ENCODE peak calls at places on chromosomes 12 and 14, in nine cellular contexts. One of them, this sample, is unnamed.

GRCh38 chr12:90102957-90103652 is 394.5 kb upstream of the ATP2B1 start:
- DNase-seq in transverse colon: peak; percentile 13
- DNase-seq in HCT116: peak; percentile 29
- DNase-seq in tibial artery: no peak
- DNase-seq in cardiac muscle cell: peak; percentile 50
- DNase-seq in heart right ventricle: no peak
- DNase-seq in heart left ventricle: no peak
- DNase-seq in WTC11: no peak
- DNase-seq in nephron progenitor cell: peak; percentile 4
- DNase-seq in this sample: peak; percentile 6

GRCh38 chr12:120231316-120232011 is 30.6 kb upstream of the RPLP0 start:
- DNase-seq in transverse colon: peak; percentile 58
- DNase-seq in HCT116: peak; percentile 97
- DNase-seq in tibial artery: no peak
- DNase-seq in cardiac muscle cell: no peak
- DNase-seq in heart right ventricle: peak; percentile 72
- DNase-seq in heart left ventricle: peak; percentile 71
- DNase-seq in WTC11: peak; percentile 53
- DNase-seq in nephron progenitor cell: no peak
- DNase-seq in this sample: peak; percentile 59

GRCh38 chr14:105050551-105050897 is 14.7 kb downstream of the GPR132 start:
- DNase-seq in transverse colon: peak; percentile 79
- DNase-seq in HCT116: peak; percentile 16
- DNase-seq in tibial artery: peak; percentile 23
- DNase-seq in cardiac muscle cell: no peak
- DNase-seq in heart right ventricle: no peak
- DNase-seq in heart left ventricle: no peak
- DNase-seq in WTC11: no peak
- DNase-seq in nephron progenitor cell: no peak
- DNase-seq in this sample: no peak

GRCh38 chr14:23984891-23985607 is 3.7 kb upstream of the DHRS4L2 start:
- DNase-seq in transverse colon: no peak
- DNase-seq in HCT116: no peak
- DNase-seq in tibial artery: peak; percentile 37
- DNase-seq in cardiac muscle cell: no peak
- DNase-seq in heart right ventricle: no peak
- DNase-seq in heart left ventricle: no peak
- DNase-seq in WTC11: no peak
- DNase-seq in nephron progenitor cell: no peak
- DNase-seq in this sample: no peak

GRCh38 chr12:65074932-65075331 is 46.2 kb downstream of the WIF1 start:
- DNase-seq in transverse colon: no peak
- DNase-seq in HCT116: peak; percentile 27
- DNase-seq in tibial artery: no peak
- DNase-seq in cardiac muscle cell: no peak
- DNase-seq in heart right ventricle: no peak
- DNase-seq in heart left ventricle: no peak
- DNase-seq in WTC11: no peak
- DNase-seq in nephron progenitor cell: no peak
- DNase-seq in this sample: no peak

GRCh38 chr12:105279460-105280056 is 43.6 kb upstream of the APPL2 start:
- DNase-seq in transverse colon: peak; percentile 25
- DNase-seq in HCT116: peak; percentile 26
- DNase-seq in tibial artery: no peak
- DNase-seq in cardiac muscle cell: peak; percentile 45
- DNase-seq in heart right ventricle: peak; percentile 24
- DNase-seq in heart left ventricle: peak; percentile 11
- DNase-seq in WTC11: peak; percentile 47
- DNase-seq in nephron progenitor cell: peak; percentile 9
- DNase-seq in this sample: peak; percentile 11

GRCh38 chr14:96058606-96059200 is 19.5 kb downstream of the C14orf132 start:
- DNase-seq in transverse colon: no peak
- DNase-seq in HCT116: no peak
- DNase-seq in tibial artery: peak; percentile 2
- DNase-seq in cardiac muscle cell: no peak
- DNase-seq in heart right ventricle: no peak
- DNase-seq in heart left ventricle: no peak
- DNase-seq in WTC11: no peak
- DNase-seq in nephron progenitor cell: no peak
- DNase-seq in this sample: no peak

GRCh38 chr14:68939893-68940613 is 39.0 kb downstream of the ACTN1 start:
- DNase-seq in transverse colon: peak; percentile 67
- DNase-seq in HCT116: no peak
- DNase-seq in tibial artery: peak; percentile 85
- DNase-seq in cardiac muscle cell: peak; percentile 66
- DNase-seq in heart right ventricle: peak; percentile 90
- DNase-seq in heart left ventricle: peak; percentile 89
- DNase-seq in WTC11: peak; percentile 40
- DNase-seq in nephron progenitor cell: peak; percentile 30
- DNase-seq in this sample: no peak

GRCh38 chr14:94382684-94383663 is 5.4 kb downstream of the SERPINA1 start:
- DNase-seq in transverse colon: no peak
- DNase-seq in HCT116: no peak
- DNase-seq in tibial artery: no peak
- DNase-seq in cardiac muscle cell: no peak
- DNase-seq in heart right ventricle: no peak
- DNase-seq in heart left ventricle: no peak
- DNase-seq in WTC11: no peak
- DNase-seq in nephron progenitor cell: no peak
- DNase-seq in this sample: no peak

GRCh38 chr12:70252832-70253231 is 9.6 kb downstream of the CNOT2 start:
- DNase-seq in transverse colon: no peak
- DNase-seq in HCT116: no peak
- DNase-seq in tibial artery: no peak
- DNase-seq in cardiac muscle cell: no peak
- DNase-seq in heart right ventricle: no peak
- DNase-seq in heart left ventricle: no peak
- DNase-seq in WTC11: no peak
- DNase-seq in nephron progenitor cell: no peak
- DNase-seq in this sample: no peak

GRCh38 chr14:92917041-92917940 is 5.7 kb upstream of the CHGA start:
- DNase-seq in transverse colon: no peak
- DNase-seq in HCT116: no peak
- DNase-seq in tibial artery: no peak
- DNase-seq in cardiac muscle cell: no peak
- DNase-seq in heart right ventricle: no peak
- DNase-seq in heart left ventricle: no peak
- DNase-seq in WTC11: no peak
- DNase-seq in nephron progenitor cell: no peak
- DNase-seq in this sample: no peak

GRCh38 chr14:78697341-78697740 is 527.2 kb downstream of the NRXN3 start:
- DNase-seq in transverse colon: no peak
- DNase-seq in HCT116: peak; percentile 3
- DNase-seq in tibial artery: no peak
- DNase-seq in cardiac muscle cell: peak; percentile 29
- DNase-seq in heart right ventricle: no peak
- DNase-seq in heart left ventricle: no peak
- DNase-seq in WTC11: no peak
- DNase-seq in nephron progenitor cell: no peak
- DNase-seq in this sample: no peak

GRCh38 chr12:130957304-130957621 is 3.6 kb downstream of the ADGRD1 start:
- DNase-seq in transverse colon: no peak
- DNase-seq in HCT116: no peak
- DNase-seq in tibial artery: no peak
- DNase-seq in cardiac muscle cell: no peak
- DNase-seq in heart right ventricle: no peak
- DNase-seq in heart left ventricle: no peak
- DNase-seq in WTC11: no peak
- DNase-seq in nephron progenitor cell: no peak
- DNase-seq in this sample: no peak

GRCh38 chr12:50685641-50686040 is 78.3 kb upstream of the ATF1 start:
- DNase-seq in transverse colon: no peak
- DNase-seq in HCT116: no peak
- DNase-seq in tibial artery: no peak
- DNase-seq in cardiac muscle cell: no peak
- DNase-seq in heart right ventricle: no peak
- DNase-seq in heart left ventricle: no peak
- DNase-seq in WTC11: no peak
- DNase-seq in nephron progenitor cell: no peak
- DNase-seq in this sample: no peak

GRCh38 chr14:73744874-73745529 is 30.8 kb upstream of the PNMA1 start:
- DNase-seq in transverse colon: peak; percentile 89
- DNase-seq in HCT116: peak; percentile 57
- DNase-seq in tibial artery: no peak
- DNase-seq in cardiac muscle cell: no peak
- DNase-seq in heart right ventricle: no peak
- DNase-seq in heart left ventricle: no peak
- DNase-seq in WTC11: no peak
- DNase-seq in nephron progenitor cell: no peak
- DNase-seq in this sample: no peak

DNA sequence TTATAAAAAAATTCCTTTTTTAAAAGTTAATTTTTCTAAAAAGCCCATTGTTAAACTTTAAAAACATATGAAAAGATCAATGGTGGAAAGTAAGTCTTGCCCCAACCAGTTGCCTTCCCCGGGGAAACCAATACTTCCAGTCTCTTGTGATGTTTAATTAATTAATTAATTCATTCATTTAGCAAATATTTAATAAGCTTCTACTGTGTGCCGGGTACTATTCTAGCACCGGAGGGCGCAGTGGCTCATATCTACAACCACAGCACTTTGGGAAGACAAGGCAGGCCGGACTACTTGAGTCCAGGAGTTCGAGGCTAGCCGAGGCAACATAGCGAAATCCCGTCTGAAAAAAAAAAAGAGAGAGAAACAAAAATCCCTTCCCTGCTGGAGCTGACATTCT is 87.4 kb downstream of the HECTD4 start:
- DNase-seq in transverse colon: no peak
- DNase-seq in HCT116: peak; percentile 15
- DNase-seq in tibial artery: no peak
- DNase-seq in cardiac muscle cell: no peak
- DNase-seq in heart right ventricle: no peak
- DNase-seq in heart left ventricle: no peak
- DNase-seq in WTC11: no peak
- DNase-seq in nephron progenitor cell: no peak
- DNase-seq in this sample: no peak
- TF ChIP-seq CTCF in transverse colon: no peak
- TF ChIP-seq CTCF in HCT116: peak; percentile 37
- TF ChIP-seq CTCF in tibial artery: no peak
- TF ChIP-seq CTCF in cardiac muscle cell: peak; percentile 13
- TF ChIP-seq CTCF in heart right ventricle: no peak
- TF ChIP-seq CTCF in heart left ventricle: no peak
- TF ChIP-seq CTCF in WTC11: no peak
- TF ChIP-seq CTCF in nephron progenitor cell: no peak
- TF ChIP-seq CTCF in this sample: no peak

GRCh38 chr14:36313898-36314297 is 6.5 kb downstream of the MBIP start:
- DNase-seq in transverse colon: no peak
- DNase-seq in HCT116: no peak
- DNase-seq in tibial artery: no peak
- DNase-seq in cardiac muscle cell: no peak
- DNase-seq in heart right ventricle: no peak
- DNase-seq in heart left ventricle: no peak
- DNase-seq in WTC11: no peak
- DNase-seq in nephron progenitor cell: no peak
- DNase-seq in this sample: no peak
- TF ChIP-seq CTCF in transverse colon: no peak
- TF ChIP-seq CTCF in HCT116: no peak
- TF ChIP-seq CTCF in tibial artery: no peak
- TF ChIP-seq CTCF in cardiac muscle cell: no peak
- TF ChIP-seq CTCF in heart right ventricle: no peak
- TF ChIP-seq CTCF in heart left ventricle: no peak
- TF ChIP-seq CTCF in WTC11: no peak
- TF ChIP-seq CTCF in nephron progenitor cell: no peak
- TF ChIP-seq CTCF in this sample: no peak

DNA sequence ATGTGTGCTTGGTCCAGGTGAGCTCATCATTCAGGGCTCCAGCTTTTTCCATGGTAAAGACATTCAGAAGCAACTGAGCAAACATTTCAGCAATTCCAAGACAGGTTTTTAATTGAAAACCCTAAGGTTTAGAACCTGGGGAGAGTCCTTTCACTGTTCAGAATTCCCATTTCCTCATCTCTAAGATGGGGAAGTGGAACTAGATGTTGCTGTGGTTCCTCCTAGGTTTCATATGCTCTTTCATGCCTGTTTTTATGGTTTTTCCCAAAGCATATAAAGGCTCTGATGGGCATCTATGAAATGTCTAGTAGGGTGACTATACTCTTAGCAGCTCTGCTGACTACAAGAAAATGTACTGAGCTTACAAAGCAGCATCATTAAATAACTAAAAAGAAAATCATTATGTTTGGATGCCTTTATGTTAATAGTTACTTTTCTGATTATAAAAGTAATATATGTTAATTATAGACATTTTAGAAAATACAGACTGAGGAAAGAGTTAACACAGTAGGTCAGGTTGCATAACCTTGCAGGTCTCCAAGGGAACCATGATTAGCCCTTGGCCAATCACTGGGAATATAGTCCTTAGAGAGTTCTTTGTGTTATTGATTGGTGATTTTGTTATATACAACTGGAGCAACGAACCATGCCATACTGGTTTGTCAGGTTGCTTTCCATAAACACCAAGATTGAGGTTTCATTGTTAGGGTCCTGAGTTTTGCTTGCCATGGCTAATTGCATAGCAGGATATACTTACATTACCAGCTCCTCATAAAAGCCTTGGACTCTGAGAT is 33.4 kb downstream of the MAPK1IP1L start:
- DNase-seq in transverse colon: no peak
- DNase-seq in HCT116: no peak
- DNase-seq in tibial artery: no peak
- DNase-seq in cardiac muscle cell: no peak
- DNase-seq in heart right ventricle: no peak
- DNase-seq in heart left ventricle: no peak
- DNase-seq in WTC11: no peak
- DNase-seq in nephron progenitor cell: no peak
- DNase-seq in this sample: no peak
- TF ChIP-seq CTCF in transverse colon: no peak
- TF ChIP-seq CTCF in HCT116: no peak
- TF ChIP-seq CTCF in tibial artery: no peak
- TF ChIP-seq CTCF in cardiac muscle cell: no peak
- TF ChIP-seq CTCF in heart right ventricle: no peak
- TF ChIP-seq CTCF in heart left ventricle: no peak
- TF ChIP-seq CTCF in WTC11: no peak
- TF ChIP-seq CTCF in nephron progenitor cell: no peak
- TF ChIP-seq CTCF in this sample: no peak

GRCh38 chr14:86955955-86956354 is 1037.0 kb downstream of the GALC start:
- DNase-seq in transverse colon: no peak
- DNase-seq in HCT116: no peak
- DNase-seq in tibial artery: no peak
- DNase-seq in cardiac muscle cell: no peak
- DNase-seq in heart right ventricle: no peak
- DNase-seq in heart left ventricle: no peak
- DNase-seq in WTC11: no peak
- DNase-seq in nephron progenitor cell: no peak
- DNase-seq in this sample: no peak

DNA sequence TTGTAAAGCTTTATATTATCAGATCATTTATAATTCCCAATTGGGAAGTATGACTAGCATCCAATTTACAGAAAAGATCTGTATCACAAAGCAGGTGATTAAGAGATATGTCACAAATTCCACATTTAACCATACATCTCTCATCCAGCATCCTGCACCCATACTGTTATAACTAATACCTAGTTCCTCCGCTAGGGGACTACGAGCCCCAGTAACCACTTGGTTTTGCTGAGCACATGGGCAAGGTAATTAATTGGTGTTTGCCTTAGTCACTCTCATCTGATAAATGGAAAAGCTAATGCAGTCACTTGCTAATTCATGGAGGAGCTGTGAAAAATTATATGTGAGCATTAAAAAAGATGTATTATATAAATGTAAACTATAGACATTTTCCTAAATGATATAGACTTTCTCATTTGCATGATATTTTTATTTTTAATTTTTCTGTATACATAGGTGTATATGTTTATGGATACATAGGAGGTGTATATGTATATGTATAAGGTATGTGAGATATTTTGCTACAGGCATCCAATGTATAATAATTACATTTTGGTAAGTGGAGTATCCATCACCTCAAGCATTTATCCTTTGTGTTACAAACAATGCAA is 1031.8 kb downstream of the GALC start:
- DNase-seq in transverse colon: no peak
- DNase-seq in HCT116: no peak
- DNase-seq in tibial artery: no peak
- DNase-seq in cardiac muscle cell: peak; percentile 18
- DNase-seq in heart right ventricle: no peak
- DNase-seq in heart left ventricle: no peak
- DNase-seq in WTC11: peak; percentile 35
- DNase-seq in nephron progenitor cell: no peak
- DNase-seq in this sample: peak; percentile 21
- TF ChIP-seq CTCF in transverse colon: no peak
- TF ChIP-seq CTCF in HCT116: no peak
- TF ChIP-seq CTCF in tibial artery: peak; percentile 4
- TF ChIP-seq CTCF in cardiac muscle cell: no peak
- TF ChIP-seq CTCF in heart right ventricle: no peak
- TF ChIP-seq CTCF in heart left ventricle: peak; percentile 13
- TF ChIP-seq CTCF in WTC11: peak; percentile 64
- TF ChIP-seq CTCF in nephron progenitor cell: peak; percentile 49
- TF ChIP-seq CTCF in this sample: peak; percentile 75